ENCODE peak calls at places on chromosomes 2 and 18, in six cellular contexts. V is lung, N is RWPE1, L is endodermal cell, M is GM13977, J is left lung. R is an unnamed sample.

GRCh38 chr2:144280009-144280408 is 239.9 kb downstream of the ZEB2 start:
- DNase-seq in N (no peak), M (no peak), J (no peak), L (no peak), V (no peak), R (no peak)

GRCh38 chr2:72996152-72996502 is 75.4 kb downstream of the SFXN5 start:
- DNase-seq in J (no peak), N (no peak), M (no peak), L (no peak), V (no peak), R (no peak)

GRCh38 chr2:42800981-42801380 is 8.6 kb upstream of the HAAO start:
- DNase-seq in N (no peak), V (no peak), M (no peak), L (no peak), J (no peak), R (no peak)

GRCh38 chr2:86793752-86794151 is 3.0 kb upstream of the CD8A start:
- DNase-seq in N (no peak), V (no peak), L (no peak), M (no peak), J (no peak), R (no peak)

GRCh38 chr2:19851116-19851515 is 50.7 kb downstream of the TTC32 start:
- DNase-seq in M (no peak), V (no peak), L (peak), J (no peak), N (peak), R (no peak)

GRCh38 chr18:21897811-21898210 is 157.2 kb downstream of the MIB1 start:
- DNase-seq in J (no peak), L (peak), N (peak), M (peak), V (peak), R (peak)

GRCh38 chr18:50231621-50232020 is 34.7 kb downstream of the CFAP53 start:
- DNase-seq in L (peak), N (peak), V (no peak), J (no peak), M (no peak), R (no peak)

GRCh38 chr2:30527859-30528258 is 80.8 kb downstream of the LCLAT1 start:
- DNase-seq in N (no peak), J (no peak), V (no peak), L (no peak), M (no peak), R (no peak)

GRCh38 chr18:568731-569130 is 11.4 kb upstream of the CETN1 start:
- DNase-seq in N (no peak), V (no peak), M (no peak), J (no peak), L (no peak), R (no peak)

GRCh38 chr2:40451926-40452605 is at the start of gene SLC8A1:
- DNase-seq in N (peak), V (no peak), J (peak), M (peak), L (peak), R (no peak)

GRCh38 chr2:144516417-144516980 is 3.4 kb downstream of the ZEB2 start:
- DNase-seq in J (peak), L (peak), N (no peak), V (no peak), M (no peak), R (no peak)

GRCh38 chr18:32018331-32019250 is at the start of gene RNF125:
- DNase-seq in J (peak), M (peak), V (peak), L (peak), N (peak), R (peak)

GRCh38 chr2:69041214-69041613 is 28.2 kb downstream of the ANTXR1 start:
- DNase-seq in M (no peak), L (no peak), N (no peak), J (no peak), V (no peak), R (no peak)

GRCh38 chr2:25825238-25825637 is 53.0 kb downstream of the ASXL2 start:
- DNase-seq in V (no peak), M (no peak), J (no peak), N (no peak), L (no peak), R (no peak)

GRCh38 chr18:433960-434359 is 66.5 kb downstream of the COLEC12 start:
- DNase-seq in N (no peak), V (no peak), L (no peak), M (no peak), J (no peak), R (no peak)

GRCh38 chr2:150907466-150907865 is 354.2 kb downstream of the RBM43 start:
- DNase-seq in V (no peak), N (no peak), L (no peak), J (no peak), M (no peak), R (no peak)

GRCh38 chr2:150911766-150912280 is 349.8 kb downstream of the RBM43 start:
- DNase-seq in N (peak), V (peak), J (peak), M (no peak), L (peak), R (peak)

GRCh38 chr2:150909090-150909489 is 352.6 kb downstream of the RBM43 start:
- DNase-seq in J (no peak), V (no peak), N (no peak), L (no peak), M (no peak), R (no peak)

DNA sequence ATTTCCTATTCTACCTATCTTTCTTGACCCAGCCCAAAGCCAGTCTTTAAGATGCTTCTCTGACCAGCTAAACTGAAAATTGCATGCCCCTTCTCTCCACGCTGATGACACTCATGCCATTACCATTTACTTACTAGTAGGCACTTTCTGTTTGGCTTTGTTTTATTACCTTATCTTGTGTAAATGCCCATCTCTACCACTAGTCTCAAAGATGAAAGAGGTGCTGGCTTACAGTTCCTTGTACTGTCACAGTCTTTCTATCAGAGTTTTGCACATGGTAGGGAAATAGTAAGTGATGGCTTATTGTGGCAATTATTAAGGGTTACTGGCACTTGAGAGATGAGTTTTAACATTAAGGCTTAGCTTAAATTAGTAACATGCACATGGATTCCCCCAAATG is 352.1 kb downstream of the RBM43 start:
- DNase-seq in N (no peak), M (no peak), V (no peak), L (no peak), J (no peak), R (no peak)
- TF ChIP-seq CTCF in N (no peak), M (no peak), V (no peak), L (peak), J (no peak), R (no peak)

GRCh38 chr2:231720292-231720691 is 12.0 kb downstream of the PTMA start:
- DNase-seq in M (no peak), N (no peak), L (peak), J (no peak), V (no peak), R (no peak)

GRCh38 chr2:231721641-231722310 is 13.5 kb downstream of the PTMA start:
- DNase-seq in N (no peak), J (no peak), V (no peak), L (no peak), M (no peak), R (no peak)

GRCh38 chr2:231718799-231719198 is 10.5 kb downstream of the PTMA start:
- DNase-seq in L (no peak), M (no peak), N (no peak), V (no peak), J (no peak), R (no peak)

GRCh38 chr2:231722721-231723307 is 14.5 kb downstream of the PTMA start:
- DNase-seq in M (no peak), J (no peak), V (no peak), L (no peak), N (no peak), R (no peak)

DNA sequence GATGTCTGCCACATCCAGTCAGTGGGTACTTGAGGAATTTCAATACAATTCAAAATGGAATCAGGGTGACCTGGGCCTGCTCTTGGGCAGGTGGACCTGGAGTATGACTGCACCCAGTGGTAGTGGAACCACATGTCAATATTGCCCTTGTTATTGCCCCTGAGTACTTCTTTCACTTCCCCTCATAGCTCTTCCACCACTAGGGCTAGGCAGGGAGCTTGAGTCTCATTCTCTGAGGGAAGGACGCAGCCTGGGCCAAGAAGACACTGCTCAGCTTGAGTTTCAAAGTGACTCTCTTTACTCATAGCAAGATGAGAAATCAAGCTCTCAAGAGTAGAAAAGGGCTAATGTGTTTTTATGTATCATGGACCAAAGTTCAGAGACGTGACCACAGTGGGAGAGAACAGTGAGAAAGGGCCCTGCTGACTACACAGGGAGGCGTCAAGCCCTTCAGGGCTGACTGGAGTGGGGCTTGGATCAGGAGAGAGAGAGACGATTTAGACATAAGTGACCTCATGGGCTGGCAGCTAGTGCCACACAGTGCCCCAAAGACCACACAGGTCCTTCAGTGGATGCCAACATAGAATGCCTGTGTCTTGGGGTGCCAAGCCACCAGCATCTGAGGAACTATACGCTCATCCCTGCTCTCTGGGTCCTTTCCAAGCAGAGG is 12.8 kb downstream of the PTMA start:
- DNase-seq in L (no peak), M (peak), N (no peak), V (no peak), J (no peak), R (no peak)
- TF ChIP-seq CTCF in L (peak), M (no peak), N (no peak), V (no peak), J (no peak), R (no peak)

DNA sequence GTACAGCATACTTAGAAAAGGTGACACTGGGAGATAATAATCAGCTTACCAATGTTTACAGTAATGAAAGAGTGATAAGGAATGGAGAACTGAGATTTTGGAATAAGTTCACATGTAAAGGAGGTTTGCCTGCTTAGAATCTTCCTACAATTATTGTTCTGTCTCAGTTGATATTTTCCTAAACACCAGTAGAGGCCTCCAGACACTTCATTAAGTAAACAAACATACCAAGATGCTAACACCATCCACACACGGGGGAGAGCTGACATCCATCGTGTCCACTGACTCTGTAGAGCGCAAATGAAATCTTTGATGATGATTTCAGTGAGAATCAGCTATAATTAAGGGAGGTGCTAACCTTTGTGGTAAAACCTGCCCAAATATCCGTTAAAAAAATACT is 211.7 kb upstream of the MMADHC start:
- DNase-seq in N (peak), V (no peak), L (no peak), J (no peak), M (peak), R (no peak)
- TF ChIP-seq CTCF in N (peak), V (no peak), L (peak), J (no peak), M (no peak), R (no peak)

GRCh38 chr2:49686291-49686690 is 532.0 kb upstream of the FSHR start:
- DNase-seq in M (no peak), V (no peak), J (no peak), L (peak), N (no peak), R (no peak)

GRCh38 chr2:49686897-49687442 is 532.7 kb upstream of the FSHR start:
- DNase-seq in M (no peak), J (no peak), N (no peak), V (no peak), L (no peak), R (no peak)

GRCh38 chr2:49687873-49688272 is 533.6 kb upstream of the FSHR start:
- DNase-seq in V (no peak), M (no peak), J (no peak), N (no peak), L (no peak), R (no peak)
- TF ChIP-seq CTCF in V (no peak), M (no peak), J (no peak), N (peak), L (peak), R (peak)

GRCh38 chr2:120246546-120247300 is 5.9 kb upstream of the RALB start:
- DNase-seq in L (no peak), M (no peak), N (no peak), J (no peak), V (no peak), R (peak)
- TF ChIP-seq CTCF in L (no peak), M (no peak), N (no peak), J (no peak), V (no peak), R (no peak)

GRCh38 chr2:223826995-223827394 is 10.4 kb downstream of the AP1S3 start:
- DNase-seq in V (no peak), M (no peak), N (no peak), J (no peak), L (no peak), R (no peak)

GRCh38 chr2:223829128-223829527 is 8.3 kb downstream of the AP1S3 start:
- DNase-seq in J (no peak), L (no peak), V (no peak), N (no peak), M (no peak), R (no peak)

GRCh38 chr2:223824301-223824700 is 13.1 kb downstream of the AP1S3 start:
- DNase-seq in N (no peak), L (no peak), J (no peak), M (no peak), V (no peak), R (no peak)

GRCh38 chr2:223822818-223823217 is 14.6 kb downstream of the AP1S3 start:
- DNase-seq in N (no peak), M (no peak), L (no peak), J (no peak), V (no peak), R (no peak)

DNA sequence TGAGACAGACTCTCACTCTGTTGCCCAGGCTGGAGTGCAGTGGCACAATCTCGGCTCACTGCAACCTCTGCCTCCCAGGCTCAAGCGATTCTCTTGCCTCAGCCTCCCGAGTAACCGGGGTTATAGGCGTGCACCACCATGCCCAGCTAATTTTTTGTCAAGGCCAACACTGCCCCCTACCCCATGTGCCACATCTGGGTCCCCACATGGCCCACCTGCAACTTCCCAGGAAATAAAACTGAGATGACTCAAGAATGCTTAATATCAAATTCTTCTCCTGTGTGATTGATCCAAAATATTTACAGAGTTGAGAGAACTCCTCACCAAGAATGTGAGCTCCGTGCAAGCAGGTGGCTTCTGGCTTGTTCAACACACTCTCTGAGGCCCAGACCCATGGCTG is 9.1 kb downstream of the AP1S3 start:
- DNase-seq in N (no peak), L (no peak), M (no peak), J (no peak), V (no peak), R (no peak)
- TF ChIP-seq CTCF in N (no peak), L (peak), M (no peak), J (no peak), V (no peak), R (no peak)

GRCh38 chr2:6352906-6353515 is 512.7 kb downstream of the CMPK2 start:
- DNase-seq in J (peak), M (no peak), N (peak), L (peak), V (peak), R (peak)
- TF ChIP-seq CTCF in J (peak), M (peak), N (peak), L (peak), V (peak), R (peak)